ENCODE peak calls at places on chromosomes 11 and 22, in eight cellular contexts. One of them, this sample, is unnamed.

GRCh38 chr11:64049509-64049908 is 13.8 kb downstream of the FLRT1 start:
- DNase-seq in T-helper 9 cell: no peak
- DNase-seq in RWPE1: no peak
- DNase-seq in HT1080: no peak
- DNase-seq in activated T-helper 1 cell treated with anti-CD3 and anti-CD28 coated beads, Interleukin-2, amount 50 U/mL, for 16 hours: no peak
- DNase-seq in substantia nigra: no peak
- DNase-seq in AG04450: no peak
- DNase-seq in NCI-H1092 treated with DMSO at 0.1 percent for 48 hours: no peak
- DNase-seq in this sample: no peak

GRCh38 chr11:58805065-58805464 is 39.4 kb downstream of the GLYATL2 start:
- DNase-seq in T-helper 9 cell: no peak
- DNase-seq in activated T-helper 1 cell treated with anti-CD3 and anti-CD28 coated beads, Interleukin-2, amount 50 U/mL, for 16 hours: no peak
- DNase-seq in NCI-H1092 treated with DMSO at 0.1 percent for 48 hours: no peak
- DNase-seq in AG04450: no peak
- DNase-seq in HT1080: peak
- DNase-seq in RWPE1: peak
- DNase-seq in substantia nigra: no peak
- DNase-seq in this sample: peak

GRCh38 chr22:33427461-33427860 is 369.3 kb upstream of the SYN3 start:
- DNase-seq in substantia nigra: no peak
- DNase-seq in HT1080: peak
- DNase-seq in NCI-H1092 treated with DMSO at 0.1 percent for 48 hours: no peak
- DNase-seq in activated T-helper 1 cell treated with anti-CD3 and anti-CD28 coated beads, Interleukin-2, amount 50 U/mL, for 16 hours: no peak
- DNase-seq in RWPE1: no peak
- DNase-seq in T-helper 9 cell: no peak
- DNase-seq in AG04450: no peak
- DNase-seq in this sample: no peak

GRCh38 chr11:62419560-62420342 is 918 bp downstream of the SCGB1A1 start:
- DNase-seq in substantia nigra: no peak
- DNase-seq in T-helper 9 cell: no peak
- DNase-seq in AG04450: no peak
- DNase-seq in HT1080: no peak
- DNase-seq in RWPE1: no peak
- DNase-seq in NCI-H1092 treated with DMSO at 0.1 percent for 48 hours: no peak
- DNase-seq in activated T-helper 1 cell treated with anti-CD3 and anti-CD28 coated beads, Interleukin-2, amount 50 U/mL, for 16 hours: no peak
- DNase-seq in this sample: no peak

GRCh38 chr11:69373251-69373635 is 79.3 kb downstream of the MYEOV start:
- DNase-seq in T-helper 9 cell: no peak
- DNase-seq in RWPE1: no peak
- DNase-seq in AG04450: no peak
- DNase-seq in NCI-H1092 treated with DMSO at 0.1 percent for 48 hours: no peak
- DNase-seq in HT1080: no peak
- DNase-seq in substantia nigra: no peak
- DNase-seq in activated T-helper 1 cell treated with anti-CD3 and anti-CD28 coated beads, Interleukin-2, amount 50 U/mL, for 16 hours: no peak
- DNase-seq in this sample: no peak

GRCh38 chr11:8331767-8332166 is 68.1 kb upstream of the LMO1 start:
- DNase-seq in RWPE1: no peak
- DNase-seq in activated T-helper 1 cell treated with anti-CD3 and anti-CD28 coated beads, Interleukin-2, amount 50 U/mL, for 16 hours: no peak
- DNase-seq in HT1080: peak
- DNase-seq in substantia nigra: no peak
- DNase-seq in T-helper 9 cell: no peak
- DNase-seq in NCI-H1092 treated with DMSO at 0.1 percent for 48 hours: no peak
- DNase-seq in AG04450: no peak
- DNase-seq in this sample: peak

GRCh38 chr11:11584446-11584810 is 37.4 kb downstream of the GALNT18 start:
- DNase-seq in activated T-helper 1 cell treated with anti-CD3 and anti-CD28 coated beads, Interleukin-2, amount 50 U/mL, for 16 hours: no peak
- DNase-seq in NCI-H1092 treated with DMSO at 0.1 percent for 48 hours: no peak
- DNase-seq in AG04450: peak
- DNase-seq in RWPE1: peak
- DNase-seq in substantia nigra: no peak
- DNase-seq in HT1080: peak
- DNase-seq in T-helper 9 cell: no peak
- DNase-seq in this sample: peak

GRCh38 chr11:10319691-10320090 is 14.8 kb downstream of the ADM start:
- DNase-seq in activated T-helper 1 cell treated with anti-CD3 and anti-CD28 coated beads, Interleukin-2, amount 50 U/mL, for 16 hours: no peak
- DNase-seq in NCI-H1092 treated with DMSO at 0.1 percent for 48 hours: no peak
- DNase-seq in HT1080: no peak
- DNase-seq in substantia nigra: no peak
- DNase-seq in RWPE1: no peak
- DNase-seq in T-helper 9 cell: no peak
- DNase-seq in AG04450: no peak
- DNase-seq in this sample: no peak

This sample was measured in RKO.